ENCODE peak calls at places on chromosome 13, in six cellular contexts. B, Y, K, O, R and G are unnamed samples.

GRCh38 chr13:79349011-79349410 is 57.0 kb downstream of the RBM26 start:
- DNase-seq in B (no peak), Y (peak), K (no peak), O (no peak), R (no peak), G (no peak)

GRCh38 chr13:90107658-90108057 is 1239.8 kb upstream of the MIR17HG start:
- DNase-seq in B (no peak), Y (no peak), K (no peak), O (no peak), R (no peak), G (no peak)

GRCh38 chr13:65855276-65855675 is 1374.9 kb downstream of the PCDH9 start:
- DNase-seq in B (no peak), Y (peak), K (no peak), O (no peak), R (no peak), G (no peak)

GRCh38 chr13:35714588-35714987 is 238.1 kb upstream of the MAB21L1 start:
- DNase-seq in B (no peak), Y (no peak), K (no peak), O (no peak), R (no peak), G (no peak)

GRCh38 chr13:30071890-30072817 is 221.7 kb upstream of the UBL3 start:
- DNase-seq in B (no peak), Y (no peak), K (no peak), O (no peak), R (no peak), G (no peak)

GRCh38 chr13:30463820-30464495 is 1.8 kb downstream of the HMGB1 start:
- DNase-seq in B (peak), Y (peak), K (peak), O (no peak), R (peak), G (peak)

GRCh38 chr13:59787679-59788078 is 376.0 kb downstream of the DIAPH3 start:
- DNase-seq in B (no peak), Y (no peak), K (no peak), O (no peak), R (no peak), G (no peak)

GRCh38 chr13:50224534-50224933 is 209.3 kb downstream of the KCNRG start:
- DNase-seq in B (no peak), Y (peak), K (no peak), O (no peak), R (no peak), G (no peak)

GRCh38 chr13:86882835-86883234 is 788.3 kb upstream of the SLITRK5 start:
- DNase-seq in B (no peak), Y (peak), K (no peak), O (no peak), R (no peak), G (no peak)

GRCh38 chr13:76856141-76856571 is 30.0 kb downstream of the KCTD12 start:
- DNase-seq in B (no peak), Y (peak), K (no peak), O (no peak), R (no peak), G (no peak)
- H3K27ac ChIP-seq in B (no peak), Y (no peak), K (no peak), O (no peak), R (peak), G (no peak)

GRCh38 chr13:34459856-34460255 is 482.2 kb upstream of the NBEA start:
- DNase-seq in B (no peak), Y (no peak), K (no peak), O (no peak), R (no peak), G (no peak)
- H3K27ac ChIP-seq in B (no peak), Y (no peak), K (no peak), O (peak), R (no peak), G (peak)

GRCh38 chr13:102774210-102774560 is 599 bp upstream of the TEX30 start:
- DNase-seq in B (peak), Y (no peak), K (no peak), O (no peak), R (no peak), G (no peak)

GRCh38 chr13:102781591-102781990 is 8.0 kb upstream of the TEX30 start:
- DNase-seq in B (no peak), Y (no peak), K (no peak), O (no peak), R (no peak), G (no peak)

GRCh38 chr13:102779426-102780159 is 6.0 kb upstream of the TEX30 start:
- DNase-seq in B (no peak), Y (no peak), K (no peak), O (no peak), R (no peak), G (no peak)

GRCh38 chr13:102774596-102775375 is 1.2 kb upstream of the TEX30 start:
- DNase-seq in B (no peak), Y (no peak), K (no peak), O (no peak), R (no peak), G (no peak)

GRCh38 chr13:102777716-102778115 is 4.1 kb upstream of the TEX30 start:
- DNase-seq in B (no peak), Y (no peak), K (no peak), O (no peak), R (no peak), G (no peak)
- H3K27ac ChIP-seq in B (no peak), Y (no peak), K (no peak), O (no peak), R (no peak), G (no peak)

GRCh38 chr13:32829676-32830091 is 186.5 kb upstream of the KL start:
- DNase-seq in B (no peak), Y (peak), K (no peak), O (peak), R (no peak), G (no peak)

GRCh38 chr13:32830632-32831031 is 185.6 kb upstream of the KL start:
- DNase-seq in B (no peak), Y (no peak), K (no peak), O (no peak), R (no peak), G (no peak)

GRCh38 chr13:32829269-32829668 is 187.0 kb upstream of the KL start:
- DNase-seq in B (no peak), Y (no peak), K (no peak), O (no peak), R (no peak), G (no peak)

GRCh38 chr13:32825481-32825880 is 190.7 kb upstream of the KL start:
- DNase-seq in B (no peak), Y (no peak), K (no peak), O (no peak), R (no peak), G (no peak)

GRCh38 chr13:32828711-32829110 is 187.5 kb upstream of the KL start:
- DNase-seq in B (no peak), Y (no peak), K (no peak), O (no peak), R (no peak), G (no peak)
- H3K27ac ChIP-seq in B (no peak), Y (no peak), K (no peak), O (no peak), R (no peak), G (no peak)

GRCh38 chr13:100608906-100609305 is 20.3 kb upstream of the GGACT start:
- DNase-seq in B (no peak), Y (no peak), K (no peak), O (no peak), R (no peak), G (no peak)
- H3K27ac ChIP-seq in B (no peak), Y (no peak), K (no peak), O (no peak), R (no peak), G (no peak)

GRCh38 chr13:27915301-27916207 is 4.2 kb upstream of the PDX1 start:
- DNase-seq in B (no peak), Y (no peak), K (no peak), O (no peak), R (no peak), G (no peak)
- H3K27ac ChIP-seq in B (no peak), Y (no peak), K (no peak), O (no peak), R (no peak), G (no peak)

DNA sequence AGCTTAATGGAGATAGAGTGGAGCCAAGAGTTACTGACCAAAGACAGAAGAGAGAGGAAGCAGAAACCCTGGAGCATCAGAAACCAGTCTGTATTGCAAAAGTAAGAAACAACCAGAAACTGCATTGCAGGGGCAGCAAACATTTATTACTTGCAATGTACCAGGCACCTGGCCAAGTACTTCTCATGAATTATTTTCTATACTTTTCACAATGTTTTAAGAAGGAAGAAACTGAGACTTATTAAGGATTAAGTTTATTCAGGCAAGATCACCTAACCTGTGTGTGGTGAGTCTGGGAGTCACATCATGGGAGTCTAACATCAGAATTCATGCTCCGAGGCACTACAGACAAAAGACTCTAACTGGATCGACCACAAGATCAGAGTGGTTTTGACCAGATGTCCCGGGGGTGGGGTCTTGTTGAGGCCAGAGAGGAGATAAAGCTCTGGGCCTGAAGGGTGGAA is 47.4 kb downstream of the TNFRSF19 start:
- DNase-seq in B (no peak), Y (peak), K (no peak), O (no peak), R (no peak), G (no peak)
- H3K27ac ChIP-seq in B (no peak), Y (peak), K (no peak), O (peak), R (no peak), G (no peak)